ENCODE peak calls at places on chromosomes 3 and 15, in four cellular contexts. N is psoas muscle, H is PC-3, T is breast epithelium. D is an unnamed sample.

GRCh38 chr15:80480909-80481308 is 76.7 kb downstream of the ARNT2 start:
- DNase-seq in N (peak), T (no peak), H (peak), D (no peak)

GRCh38 chr3:159586587-159587202 is 401.9 kb upstream of the IL12A start:
- DNase-seq in H (peak), T (no peak), N (no peak), D (peak)

GRCh38 chr3:150303776-150304175 is 104.3 kb upstream of the TSC22D2 start:
- DNase-seq in N (no peak), T (no peak), H (peak), D (no peak)

GRCh38 chr15:43516801-43517353 is 531 bp upstream of the MAP1A start:
- DNase-seq in T (no peak), H (no peak), N (no peak), D (no peak)

GRCh38 chr3:18046131-18046530 is 303.7 kb upstream of the TBC1D5 start:
- DNase-seq in T (no peak), N (no peak), H (no peak), D (no peak)

GRCh38 chr3:83868909-83869567 is 1089.8 kb upstream of the CADM2 start:
- DNase-seq in T (no peak), H (no peak), N (no peak), D (no peak)

GRCh38 chr3:100653731-100654309 is 44.4 kb downstream of the ADGRG7 start:
- DNase-seq in H (no peak), N (no peak), T (no peak), D (no peak)

GRCh38 chr3:126557415-126557745 is 1.4 kb downstream of the C3orf22 start:
- DNase-seq in N (peak), H (no peak), T (no peak), D (no peak)

GRCh38 chr3:68290333-68290732 is 635.9 kb upstream of the SUCLG2 start:
- DNase-seq in T (no peak), H (no peak), N (no peak), D (no peak)

GRCh38 chr3:159451067-159451466 is 537.6 kb upstream of the IL12A start:
- DNase-seq in N (no peak), T (no peak), H (peak), D (no peak)

GRCh38 chr3:42412526-42413155 is 2.2 kb upstream of the LYZL4 start:
- DNase-seq in N (no peak), H (no peak), T (no peak), D (no peak)

GRCh38 chr3:13146643-13147143 is 73.5 kb upstream of the IQSEC1 start:
- DNase-seq in N (no peak), T (peak), H (no peak), D (no peak)

DNA sequence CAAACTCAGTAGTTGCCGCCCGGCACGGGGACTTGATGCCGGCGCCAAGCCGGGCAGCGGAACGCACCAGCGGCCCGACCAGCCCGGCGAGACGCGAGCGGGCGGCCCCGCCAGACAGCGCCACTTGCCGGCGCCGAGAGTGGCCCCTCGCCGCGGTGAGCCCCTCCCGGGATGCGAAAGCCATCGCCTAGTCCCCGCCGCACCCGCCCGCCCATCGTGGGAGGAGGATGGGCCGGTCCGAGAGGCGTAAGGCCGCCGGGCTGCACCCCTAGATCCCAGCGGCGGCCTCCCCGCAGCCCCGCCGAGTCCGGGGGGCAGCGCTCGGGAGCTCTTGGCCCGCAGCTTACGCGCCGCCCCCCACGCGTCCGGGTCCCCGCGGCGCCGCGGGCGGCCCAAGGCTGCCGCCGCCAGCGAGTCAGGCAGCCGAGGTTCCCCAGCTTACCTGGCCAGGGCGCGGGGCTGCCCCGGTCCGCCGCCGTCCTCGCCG is 609 bp downstream of the GOLGA8A start:
- DNase-seq in T (no peak), N (peak), H (peak), D (peak)
- TF ChIP-seq CTCF in T (no peak), N (peak), H (peak), D (no peak)

GRCh38 chr15:70632079-70632850 is 131.1 kb downstream of the UACA start:
- DNase-seq in T (no peak), H (peak), N (no peak), D (no peak)

GRCh38 chr15:70635895-70636294 is 127.5 kb downstream of the UACA start:
- DNase-seq in H (no peak), N (no peak), T (no peak), D (no peak)

GRCh38 chr15:70632981-70633380 is 130.4 kb downstream of the UACA start:
- DNase-seq in N (no peak), T (no peak), H (peak), D (no peak)

GRCh38 chr15:70633394-70633793 is 130.0 kb downstream of the UACA start:
- DNase-seq in H (peak), T (no peak), N (no peak), D (no peak)

GRCh38 chr15:70636540-70637165 is 126.7 kb downstream of the UACA start:
- DNase-seq in N (no peak), T (no peak), H (peak), D (no peak)
- TF ChIP-seq CTCF in N (no peak), T (no peak), H (peak), D (no peak)

GRCh38 chr3:120568198-120568523 is 28.0 kb upstream of the NDUFB4 start:
- DNase-seq in T (no peak), N (no peak), H (no peak), D (no peak)

GRCh38 chr3:120569224-120569915 is 26.8 kb upstream of the NDUFB4 start:
- DNase-seq in T (no peak), N (no peak), H (no peak), D (no peak)

GRCh38 chr3:120568624-120569023 is 27.5 kb upstream of the NDUFB4 start:
- DNase-seq in H (no peak), T (no peak), N (no peak), D (no peak)

GRCh38 chr3:120566243-120566980 is 29.7 kb upstream of the NDUFB4 start:
- DNase-seq in T (no peak), N (no peak), H (no peak), D (no peak)

GRCh38 chr3:120567370-120568197 is 28.6 kb upstream of the NDUFB4 start:
- DNase-seq in T (no peak), H (peak), N (no peak), D (no peak)
- TF ChIP-seq CTCF in T (peak), H (peak), N (peak), D (peak)

GRCh38 chr3:144381607-144382006 is 410.0 kb downstream of the DIPK2A start:
- DNase-seq in H (peak), T (no peak), N (no peak), D (peak)
- TF ChIP-seq CTCF in H (no peak), T (no peak), N (no peak), D (no peak)

GRCh38 chr15:52759969-52760368 is 30.2 kb downstream of the ONECUT1 start:
- DNase-seq in H (no peak), T (no peak), N (no peak), D (no peak)

GRCh38 chr15:52760562-52760961 is 29.6 kb downstream of the ONECUT1 start:
- DNase-seq in N (no peak), T (no peak), H (no peak), D (no peak)

GRCh38 chr15:52762621-52763020 is 27.5 kb downstream of the ONECUT1 start:
- DNase-seq in N (no peak), T (no peak), H (no peak), D (no peak)

GRCh38 chr15:52764731-52765130 is 25.4 kb downstream of the ONECUT1 start:
- DNase-seq in T (no peak), N (no peak), H (no peak), D (no peak)

DNA sequence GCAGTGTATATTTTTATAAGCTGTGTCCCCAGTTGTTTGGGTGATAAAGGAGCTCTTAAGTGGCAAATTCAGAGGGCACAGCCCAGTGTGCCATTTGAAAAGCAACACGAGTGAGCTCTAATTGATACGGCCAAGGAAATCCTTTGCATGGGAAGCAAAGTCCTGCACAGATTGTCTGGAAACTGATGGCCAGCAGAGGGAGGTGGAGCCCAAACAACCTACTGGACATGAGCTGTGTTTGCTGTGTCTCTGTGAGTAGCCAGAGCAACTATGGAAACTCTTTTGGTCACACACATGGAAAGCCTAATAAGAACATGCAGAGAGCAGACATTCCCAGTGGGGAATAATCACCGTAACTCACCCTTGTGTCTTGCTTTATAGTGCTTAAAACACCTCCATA is 24.4 kb downstream of the ONECUT1 start:
- DNase-seq in H (peak), T (no peak), N (no peak), D (no peak)
- TF ChIP-seq CTCF in H (peak), T (no peak), N (no peak), D (no peak)

DNA sequence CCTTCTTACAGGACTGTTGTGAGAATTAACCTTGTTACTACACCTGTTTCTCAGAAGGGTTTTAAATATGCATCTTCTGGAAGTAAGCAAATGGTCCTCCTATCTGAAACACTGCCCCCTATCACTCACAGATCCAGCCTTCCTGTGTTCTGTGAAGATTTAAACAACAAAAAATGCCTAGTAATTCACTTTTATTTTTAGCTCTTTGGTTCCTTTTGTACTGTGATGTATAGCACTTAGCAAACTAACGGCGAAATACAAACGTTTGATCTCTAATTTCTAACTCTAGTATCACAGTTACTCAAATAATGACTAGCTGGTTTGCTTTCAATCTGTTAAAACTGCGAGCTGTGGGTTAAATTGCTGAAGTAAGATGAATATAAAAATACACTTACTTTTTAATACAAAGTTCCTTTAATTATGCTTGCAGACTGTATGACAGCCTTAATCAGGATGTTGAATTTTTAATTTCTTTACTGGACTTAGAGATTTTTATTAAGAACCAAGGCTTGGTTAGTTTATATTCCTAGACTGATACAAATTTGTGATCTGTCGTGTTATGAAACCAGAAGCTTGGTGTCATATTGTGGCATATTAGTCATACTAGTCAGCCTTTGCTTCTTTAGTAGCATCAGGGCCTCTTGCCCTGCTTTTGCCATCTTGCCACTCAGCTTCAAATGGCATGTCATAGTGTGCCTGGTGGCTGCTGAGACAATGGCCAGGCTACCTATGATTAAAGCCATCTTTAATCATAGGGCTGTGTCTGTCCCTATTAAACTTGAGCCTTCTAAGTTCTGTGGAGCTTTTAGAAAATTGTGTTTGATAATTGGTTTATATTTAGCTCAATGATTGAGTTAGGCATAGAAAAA is 9.2 kb downstream of the EIF3J start:
- DNase-seq in N (peak), T (no peak), H (peak), D (no peak)
- TF ChIP-seq CTCF in N (peak), T (no peak), H (peak), D (peak)

GRCh38 chr3:52356126-52356525 is 40.0 kb downstream of the DNAH1 start:
- DNase-seq in H (no peak), N (peak), T (no peak), D (no peak)
- TF ChIP-seq CTCF in H (no peak), N (no peak), T (no peak), D (no peak)

DNA sequence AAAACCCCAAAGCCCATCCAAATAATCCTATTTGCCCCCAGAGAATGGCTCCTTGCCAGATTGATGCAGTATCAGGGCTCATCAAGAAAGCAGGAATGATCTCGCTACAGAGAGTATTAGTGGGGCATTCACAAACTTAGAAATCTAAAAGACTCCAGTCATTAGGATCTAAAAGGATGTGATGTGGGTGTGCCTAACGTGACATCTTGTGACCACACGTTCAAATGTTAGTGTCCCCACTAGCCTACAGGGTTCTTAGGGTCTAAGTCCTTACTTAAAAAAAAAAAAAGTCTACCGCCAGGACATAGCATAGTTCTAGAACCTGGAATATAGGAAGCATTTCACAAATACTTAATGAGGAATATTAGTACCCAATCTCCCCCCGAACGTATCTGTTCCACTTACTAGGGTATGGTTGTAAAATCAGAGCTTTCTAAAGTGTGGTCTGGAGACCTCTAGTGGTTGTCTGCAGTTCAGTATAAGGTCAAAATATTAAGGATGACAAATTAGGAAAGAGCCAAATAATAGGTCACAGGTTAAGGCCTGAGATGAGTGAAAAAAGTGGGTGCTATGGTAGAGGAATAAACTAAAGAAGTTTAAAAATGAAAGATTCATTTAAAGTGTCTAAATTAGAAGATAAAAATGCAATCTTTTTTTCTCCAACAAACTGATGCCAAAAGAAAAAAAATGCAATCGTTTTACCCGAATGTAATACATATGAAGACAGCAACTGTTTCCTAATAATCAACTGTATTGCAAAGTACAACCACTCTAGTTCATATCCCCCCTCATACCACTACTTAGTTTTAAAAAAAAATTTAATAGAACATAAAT is 4.2 kb upstream of the CHRM5 start:
- DNase-seq in N (no peak), H (peak), T (no peak), D (peak)
- TF ChIP-seq CTCF in N (peak), H (peak), T (peak), D (peak)

GRCh38 chr15:79310985-79311900 is at the start of gene TMED3:
- DNase-seq in N (peak), H (peak), T (peak), D (peak)
- TF ChIP-seq CTCF in N (no peak), H (peak), T (peak), D (no peak)

D was measured in RWPE1.